ENCODE peak calls at places on chromosomes 16 and 17, in ten cellular contexts. One of them, this sample, is unnamed.
A peak's percentile ranks its signal among the peaks of the same experiment; 100 is the strongest.

GRCh38 chr17:59327136-59327878 is 4.1 kb upstream of the YPEL2 start:
- DNase-seq in GM12865: no peak
- DNase-seq in AG04450: no peak
- DNase-seq in stomach: no peak
- DNase-seq in SK-N-SH: peak; percentile 42
- DNase-seq in endodermal cell: no peak
- DNase-seq in CD8-positive, alpha-beta T cell: no peak
- DNase-seq in fibroblast of lung: no peak
- DNase-seq in ovary: no peak
- DNase-seq in lower leg skin: no peak
- DNase-seq in this sample: no peak

GRCh38 chr17:8051831-8052230 is 13.0 kb downstream of the ALOX15B start:
- DNase-seq in GM12865: no peak
- DNase-seq in AG04450: no peak
- DNase-seq in stomach: no peak
- DNase-seq in SK-N-SH: no peak
- DNase-seq in endodermal cell: no peak
- DNase-seq in CD8-positive, alpha-beta T cell: no peak
- DNase-seq in fibroblast of lung: no peak
- DNase-seq in ovary: no peak
- DNase-seq in lower leg skin: peak; percentile 52
- DNase-seq in this sample: no peak

GRCh38 chr16:79288046-79288445 is 312.5 kb downstream of the MAF start:
- DNase-seq in GM12865: peak; percentile 38
- DNase-seq in AG04450: no peak
- DNase-seq in stomach: no peak
- DNase-seq in SK-N-SH: no peak
- DNase-seq in endodermal cell: no peak
- DNase-seq in CD8-positive, alpha-beta T cell: no peak
- DNase-seq in fibroblast of lung: no peak
- DNase-seq in ovary: no peak
- DNase-seq in lower leg skin: no peak
- DNase-seq in this sample: no peak

GRCh38 chr16:27367463-27368357 is 34.3 kb upstream of the IL21R start:
- DNase-seq in GM12865: peak; percentile 92
- DNase-seq in AG04450: peak; percentile 20
- DNase-seq in stomach: peak; percentile 80
- DNase-seq in SK-N-SH: peak; percentile 85
- DNase-seq in endodermal cell: peak; percentile 91
- DNase-seq in CD8-positive, alpha-beta T cell: peak; percentile 72
- DNase-seq in fibroblast of lung: peak; percentile 63
- DNase-seq in ovary: peak; percentile 19
- DNase-seq in lower leg skin: peak; percentile 97
- DNase-seq in this sample: no peak

GRCh38 chr17:36942631-36943125 is 5.4 kb downstream of the LHX1 start:
- DNase-seq in GM12865: no peak
- DNase-seq in AG04450: no peak
- DNase-seq in stomach: no peak
- DNase-seq in SK-N-SH: peak; percentile 58
- DNase-seq in endodermal cell: peak; percentile 74
- DNase-seq in CD8-positive, alpha-beta T cell: no peak
- DNase-seq in fibroblast of lung: no peak
- DNase-seq in ovary: no peak
- DNase-seq in lower leg skin: peak; percentile 84
- DNase-seq in this sample: no peak

GRCh38 chr17:40458001-40458791 is 14.9 kb downstream of the IGFBP4 start:
- DNase-seq in GM12865: no peak
- DNase-seq in AG04450: peak; percentile 67
- DNase-seq in stomach: peak; percentile 62
- DNase-seq in SK-N-SH: peak; percentile 73
- DNase-seq in endodermal cell: no peak
- DNase-seq in CD8-positive, alpha-beta T cell: no peak
- DNase-seq in fibroblast of lung: peak; percentile 90
- DNase-seq in ovary: peak; percentile 57
- DNase-seq in lower leg skin: no peak
- DNase-seq in this sample: no peak

GRCh38 chr16:82699711-82700495 is 73.1 kb downstream of the CDH13 start:
- DNase-seq in GM12865: no peak
- DNase-seq in AG04450: no peak
- DNase-seq in stomach: no peak
- DNase-seq in SK-N-SH: no peak
- DNase-seq in endodermal cell: no peak
- DNase-seq in CD8-positive, alpha-beta T cell: no peak
- DNase-seq in fibroblast of lung: peak; percentile 95
- DNase-seq in ovary: no peak
- DNase-seq in lower leg skin: no peak
- DNase-seq in this sample: no peak

GRCh38 chr16:30867747-30868146 is 26.1 kb downstream of the BCL7C start:
- DNase-seq in GM12865: no peak
- DNase-seq in AG04450: no peak
- DNase-seq in stomach: no peak
- DNase-seq in SK-N-SH: peak; percentile 34
- DNase-seq in endodermal cell: no peak
- DNase-seq in CD8-positive, alpha-beta T cell: no peak
- DNase-seq in fibroblast of lung: peak; percentile 16
- DNase-seq in ovary: no peak
- DNase-seq in lower leg skin: no peak
- DNase-seq in this sample: no peak

GRCh38 chr16:17211797-17212196 is 259.0 kb downstream of the XYLT1 start:
- DNase-seq in GM12865: peak; percentile 35
- DNase-seq in AG04450: no peak
- DNase-seq in stomach: no peak
- DNase-seq in SK-N-SH: peak; percentile 21
- DNase-seq in endodermal cell: peak; percentile 89
- DNase-seq in CD8-positive, alpha-beta T cell: no peak
- DNase-seq in fibroblast of lung: no peak
- DNase-seq in ovary: no peak
- DNase-seq in lower leg skin: no peak
- DNase-seq in this sample: no peak

GRCh38 chr16:3716831-3717234 is 491 bp downstream of the TRAP1 start:
- DNase-seq in GM12865: peak; percentile 57
- DNase-seq in AG04450: no peak
- DNase-seq in stomach: no peak
- DNase-seq in SK-N-SH: peak; percentile 69
- DNase-seq in endodermal cell: peak; percentile 70
- DNase-seq in CD8-positive, alpha-beta T cell: no peak
- DNase-seq in fibroblast of lung: no peak
- DNase-seq in ovary: no peak
- DNase-seq in lower leg skin: no peak
- DNase-seq in this sample: no peak

GRCh38 chr16:31265329-31266245 is 5.8 kb downstream of the ITGAM start:
- DNase-seq in GM12865: peak; percentile 92
- DNase-seq in AG04450: no peak
- DNase-seq in stomach: peak; percentile 30
- DNase-seq in SK-N-SH: no peak
- DNase-seq in endodermal cell: peak; percentile 75
- DNase-seq in CD8-positive, alpha-beta T cell: peak; percentile 37
- DNase-seq in fibroblast of lung: no peak
- DNase-seq in ovary: no peak
- DNase-seq in lower leg skin: peak; percentile 82
- DNase-seq in this sample: peak; percentile 50

GRCh38 chr17:43720311-43721060 is 38.1 kb downstream of the SOST start:
- DNase-seq in GM12865: peak; percentile 83
- DNase-seq in AG04450: no peak
- DNase-seq in stomach: peak; percentile 78
- DNase-seq in SK-N-SH: peak; percentile 93
- DNase-seq in endodermal cell: peak; percentile 92
- DNase-seq in CD8-positive, alpha-beta T cell: peak; percentile 73
- DNase-seq in fibroblast of lung: peak; percentile 59
- DNase-seq in ovary: peak; percentile 66
- DNase-seq in lower leg skin: peak; percentile 95
- DNase-seq in this sample: no peak

GRCh38 chr16:24773771-24774427 is 44.4 kb downstream of the TNRC6A start:
- DNase-seq in GM12865: no peak
- DNase-seq in AG04450: no peak
- DNase-seq in stomach: no peak
- DNase-seq in SK-N-SH: no peak
- DNase-seq in endodermal cell: no peak
- DNase-seq in CD8-positive, alpha-beta T cell: no peak
- DNase-seq in fibroblast of lung: no peak
- DNase-seq in ovary: no peak
- DNase-seq in lower leg skin: no peak
- DNase-seq in this sample: no peak

GRCh38 chr16:83366228-83366627 is 441.6 kb upstream of the HSBP1 start:
- DNase-seq in GM12865: no peak
- DNase-seq in AG04450: no peak
- DNase-seq in stomach: no peak
- DNase-seq in SK-N-SH: no peak
- DNase-seq in endodermal cell: no peak
- DNase-seq in CD8-positive, alpha-beta T cell: no peak
- DNase-seq in fibroblast of lung: no peak
- DNase-seq in ovary: no peak
- DNase-seq in lower leg skin: no peak
- DNase-seq in this sample: no peak

GRCh38 chr17:55672585-55673501 is 49.8 kb downstream of the TMEM100 start:
- DNase-seq in GM12865: no peak
- DNase-seq in AG04450: no peak
- DNase-seq in stomach: no peak
- DNase-seq in SK-N-SH: no peak
- DNase-seq in endodermal cell: no peak
- DNase-seq in CD8-positive, alpha-beta T cell: no peak
- DNase-seq in fibroblast of lung: peak; percentile 60
- DNase-seq in ovary: no peak
- DNase-seq in lower leg skin: no peak
- DNase-seq in this sample: no peak

GRCh38 chr16:67853670-67854069 is 6.2 kb upstream of the CENPT start:
- DNase-seq in GM12865: no peak
- DNase-seq in AG04450: no peak
- DNase-seq in stomach: no peak
- DNase-seq in SK-N-SH: no peak
- DNase-seq in endodermal cell: no peak
- DNase-seq in CD8-positive, alpha-beta T cell: no peak
- DNase-seq in fibroblast of lung: no peak
- DNase-seq in ovary: no peak
- DNase-seq in lower leg skin: no peak
- DNase-seq in this sample: no peak

GRCh38 chr17:55093358-55093757 is 124.8 kb downstream of the STXBP4 start:
- DNase-seq in GM12865: peak; percentile 5
- DNase-seq in AG04450: no peak
- DNase-seq in stomach: no peak
- DNase-seq in SK-N-SH: no peak
- DNase-seq in endodermal cell: no peak
- DNase-seq in CD8-positive, alpha-beta T cell: no peak
- DNase-seq in fibroblast of lung: no peak
- DNase-seq in ovary: no peak
- DNase-seq in lower leg skin: no peak
- DNase-seq in this sample: no peak

GRCh38 chr16:369866-370436 is 387 bp downstream of the MRPL28 start:
- DNase-seq in GM12865: no peak
- DNase-seq in AG04450: no peak
- DNase-seq in stomach: peak; percentile 44
- DNase-seq in SK-N-SH: peak; percentile 76
- DNase-seq in endodermal cell: peak; percentile 76
- DNase-seq in CD8-positive, alpha-beta T cell: no peak
- DNase-seq in fibroblast of lung: no peak
- DNase-seq in ovary: no peak
- DNase-seq in lower leg skin: no peak
- DNase-seq in this sample: no peak
- H3K4me3 ChIP-seq in GM12865: peak overlapping the region; percentile 76
- H3K4me3 ChIP-seq in AG04450: peak overlapping the region; percentile 51
- H3K4me3 ChIP-seq in stomach: peak overlapping the region; percentile 59
- H3K4me3 ChIP-seq in SK-N-SH: peak overlapping the region; percentile 50
- H3K4me3 ChIP-seq in endodermal cell: peak overlapping the region; percentile 77
- H3K4me3 ChIP-seq in CD8-positive, alpha-beta T cell: no peak overlapping the region
- H3K4me3 ChIP-seq in fibroblast of lung: peak overlapping the region; percentile 38
- H3K4me3 ChIP-seq in ovary: peak overlapping the region; percentile 49
- H3K4me3 ChIP-seq in lower leg skin: no peak overlapping the region
- H3K4me3 ChIP-seq in this sample: peak overlapping the region; percentile 40

GRCh38 chr16:85045641-85046471 is 18.3 kb downstream of the KIAA0513 start:
- DNase-seq in GM12865: no peak
- DNase-seq in AG04450: no peak
- DNase-seq in stomach: no peak
- DNase-seq in SK-N-SH: no peak
- DNase-seq in endodermal cell: no peak
- DNase-seq in CD8-positive, alpha-beta T cell: no peak
- DNase-seq in fibroblast of lung: no peak
- DNase-seq in ovary: no peak
- DNase-seq in lower leg skin: no peak
- DNase-seq in this sample: no peak

GRCh38 chr16:85048921-85049562 is 21.4 kb downstream of the KIAA0513 start:
- DNase-seq in GM12865: no peak
- DNase-seq in AG04450: no peak
- DNase-seq in stomach: no peak
- DNase-seq in SK-N-SH: no peak
- DNase-seq in endodermal cell: no peak
- DNase-seq in CD8-positive, alpha-beta T cell: no peak
- DNase-seq in fibroblast of lung: no peak
- DNase-seq in ovary: no peak
- DNase-seq in lower leg skin: no peak
- DNase-seq in this sample: no peak

GRCh38 chr16:85047867-85048455 is 20.4 kb downstream of the KIAA0513 start:
- DNase-seq in GM12865: no peak
- DNase-seq in AG04450: no peak
- DNase-seq in stomach: no peak
- DNase-seq in SK-N-SH: no peak
- DNase-seq in endodermal cell: no peak
- DNase-seq in CD8-positive, alpha-beta T cell: no peak
- DNase-seq in fibroblast of lung: no peak
- DNase-seq in ovary: no peak
- DNase-seq in lower leg skin: no peak
- DNase-seq in this sample: no peak

GRCh38 chr16:85046472-85046916 is 18.9 kb downstream of the KIAA0513 start:
- DNase-seq in GM12865: no peak
- DNase-seq in AG04450: no peak
- DNase-seq in stomach: no peak
- DNase-seq in SK-N-SH: no peak
- DNase-seq in endodermal cell: no peak
- DNase-seq in CD8-positive, alpha-beta T cell: no peak
- DNase-seq in fibroblast of lung: no peak
- DNase-seq in ovary: no peak
- DNase-seq in lower leg skin: no peak
- DNase-seq in this sample: no peak

GRCh38 chr16:85046957-85047866 is 19.6 kb downstream of the KIAA0513 start:
- DNase-seq in GM12865: no peak
- DNase-seq in AG04450: no peak
- DNase-seq in stomach: peak; percentile 76
- DNase-seq in SK-N-SH: no peak
- DNase-seq in endodermal cell: peak; percentile 58
- DNase-seq in CD8-positive, alpha-beta T cell: no peak
- DNase-seq in fibroblast of lung: no peak
- DNase-seq in ovary: no peak
- DNase-seq in lower leg skin: no peak
- DNase-seq in this sample: no peak
- TF ChIP-seq CTCF in GM12865: no peak
- TF ChIP-seq CTCF in AG04450: no peak
- TF ChIP-seq CTCF in stomach: no peak
- TF ChIP-seq CTCF in SK-N-SH: no peak
- TF ChIP-seq CTCF in endodermal cell: no peak
- TF ChIP-seq CTCF in CD8-positive, alpha-beta T cell: no peak
- TF ChIP-seq CTCF in fibroblast of lung: no peak
- TF ChIP-seq CTCF in ovary: no peak
- TF ChIP-seq CTCF in lower leg skin: no peak
- TF ChIP-seq CTCF in this sample: no peak

GRCh38 chr16:2712063-2712441 is 8.0 kb downstream of the PRSS27 start:
- DNase-seq in GM12865: no peak
- DNase-seq in AG04450: no peak
- DNase-seq in stomach: no peak
- DNase-seq in SK-N-SH: no peak
- DNase-seq in endodermal cell: no peak
- DNase-seq in CD8-positive, alpha-beta T cell: no peak
- DNase-seq in fibroblast of lung: no peak
- DNase-seq in ovary: no peak
- DNase-seq in lower leg skin: peak; percentile 80
- DNase-seq in this sample: no peak
- H3K4me3 ChIP-seq in GM12865: no peak overlapping the region
- H3K4me3 ChIP-seq in AG04450: no peak overlapping the region
- H3K4me3 ChIP-seq in stomach: no peak overlapping the region
- H3K4me3 ChIP-seq in SK-N-SH: no peak overlapping the region
- H3K4me3 ChIP-seq in endodermal cell: no peak overlapping the region
- H3K4me3 ChIP-seq in CD8-positive, alpha-beta T cell: no peak overlapping the region
- H3K4me3 ChIP-seq in fibroblast of lung: no peak overlapping the region
- H3K4me3 ChIP-seq in ovary: no peak overlapping the region
- H3K4me3 ChIP-seq in lower leg skin: no peak overlapping the region
- H3K4me3 ChIP-seq in this sample: no peak overlapping the region

GRCh38 chr16:16143038-16143763 is 80.1 kb downstream of the ABCC6 start:
- DNase-seq in GM12865: peak; percentile 23
- DNase-seq in AG04450: no peak
- DNase-seq in stomach: no peak
- DNase-seq in SK-N-SH: no peak
- DNase-seq in endodermal cell: peak; percentile 84
- DNase-seq in CD8-positive, alpha-beta T cell: no peak
- DNase-seq in fibroblast of lung: no peak
- DNase-seq in ovary: no peak
- DNase-seq in lower leg skin: no peak
- DNase-seq in this sample: peak; percentile 57
- TF ChIP-seq CTCF in GM12865: peak; percentile 35
- TF ChIP-seq CTCF in AG04450: peak; percentile 32
- TF ChIP-seq CTCF in stomach: no peak
- TF ChIP-seq CTCF in SK-N-SH: peak; percentile 37
- TF ChIP-seq CTCF in endodermal cell: peak; percentile 73
- TF ChIP-seq CTCF in CD8-positive, alpha-beta T cell: no peak
- TF ChIP-seq CTCF in fibroblast of lung: peak; percentile 32
- TF ChIP-seq CTCF in ovary: no peak
- TF ChIP-seq CTCF in lower leg skin: no peak
- TF ChIP-seq CTCF in this sample: peak; percentile 77

This sample was measured in epithelial cell of proximal tubule.